ENCODE peak calls at places on chromosomes 13 and 19, in five cellular contexts. O is cardiac muscle cell, U is GM13976, J is lower leg skin, A is MM.1S. W is an unnamed sample.

GRCh38 chr19:14563989-14564650 is 7.7 kb downstream of the NDUFB7 start:
- DNase-seq in J (no peak), A (no peak), U (peak; percentile 79), O (no peak), W (peak; percentile 82)

GRCh38 chr13:27425151-27425917 is 915 bp downstream of the GTF3A start:
- DNase-seq in O (no peak), J (no peak), U (no peak), A (no peak), W (peak; percentile 54)

GRCh38 chr13:101795025-101795424 is 342.6 kb downstream of the ITGBL1 start:
- DNase-seq in A (no peak), U (no peak), O (no peak), J (no peak), W (no peak)

GRCh38 chr13:91142572-91142971 is 204.9 kb upstream of the MIR17HG start:
- DNase-seq in U (no peak), A (no peak), J (no peak), O (no peak), W (no peak)

GRCh38 chr13:22086593-22086992 is 415.7 kb downstream of the FGF9 start:
- DNase-seq in J (no peak), O (no peak), A (no peak), U (no peak), W (no peak)

GRCh38 chr19:28956971-28957370 is 256.0 kb downstream of the UQCRFS1 start:
- DNase-seq in O (no peak), U (no peak), J (no peak), A (no peak), W (no peak)

GRCh38 chr13:51034906-51035305 is 76.2 kb downstream of the C13orf42 start:
- DNase-seq in O (no peak), U (no peak), J (no peak), A (no peak), W (no peak)

GRCh38 chr19:56309511-56310185 is 5.0 kb downstream of the ZSCAN5A start:
- DNase-seq in A (peak; percentile 63), U (peak; percentile 69), J (no peak), O (peak; percentile 62), W (peak; percentile 78)

GRCh38 chr19:33348301-33349010 is 25.1 kb upstream of the CEBPG start:
- DNase-seq in U (no peak), A (no peak), J (peak; percentile 77), O (no peak), W (no peak)

GRCh38 chr19:48696353-48697010 is 711 bp downstream of the FUT2 start:
- DNase-seq in A (no peak), O (no peak), J (no peak), U (no peak), W (peak; percentile 12)

GRCh38 chr19:50669319-50670101 is 20.3 kb downstream of the C19orf81 start:
- DNase-seq in O (peak; percentile 51), J (no peak), U (peak; percentile 73), A (peak; percentile 26), W (peak; percentile 57)

GRCh38 chr19:20038358-20039202 is 725 bp downstream of the ZNF682 start:
- DNase-seq in U (no peak), J (no peak), O (no peak), A (no peak), W (peak; percentile 28)

GRCh38 chr13:65057986-65058385 is 2172.2 kb downstream of the PCDH9 start:
- DNase-seq in O (no peak), J (no peak), U (no peak), A (no peak), W (no peak)

GRCh38 chr19:13723206-13723605 is 41.1 kb upstream of the MRI1 start:
- DNase-seq in O (no peak), A (no peak), J (no peak), U (no peak), W (no peak)

GRCh38 chr19:58399903-58400637 is 4.6 kb downstream of the RNF225 start:
- DNase-seq in J (no peak), U (no peak), O (no peak), A (no peak), W (no peak)

GRCh38 chr19:29878973-29879654 is 62.9 kb upstream of the URI1 start:
- DNase-seq in O (peak; percentile 41), U (no peak), A (peak; percentile 48), J (peak; percentile 88), W (no peak)

GRCh38 chr13:87677334-87678234 is 6.4 kb downstream of the SLITRK5 start:
- DNase-seq in O (peak; percentile 50), A (peak; percentile 70), U (peak; percentile 22), J (peak; percentile 80), W (peak; percentile 13)

GRCh38 chr13:101706651-101707050 is 254.2 kb downstream of the ITGBL1 start:
- DNase-seq in J (no peak), U (no peak), O (no peak), A (no peak), W (peak; percentile 41)

GRCh38 chr13:23728807-23729206 is 158.6 kb downstream of the TNFRSF19 start:
- DNase-seq in U (no peak), A (no peak), O (no peak), J (no peak), W (no peak)

GRCh38 chr19:12365372-12366162 is at the start of gene ZNF442:
- DNase-seq in U (peak; percentile 95), O (peak; percentile 100), A (peak; percentile 95), J (peak; percentile 99), W (peak; percentile 96)

GRCh38 chr13:80262051-80262695 is 78.8 kb downstream of the SPRY2 start:
- DNase-seq in O (no peak), U (no peak), A (no peak), J (no peak), W (no peak)

GRCh38 chr19:17497149-17497798 is 14.2 kb upstream of the PGLS start:
- DNase-seq in A (no peak), J (no peak), O (no peak), U (peak; percentile 14), W (no peak)

GRCh38 chr13:24668955-24669354 is 11.3 kb upstream of the ATP12A start:
- DNase-seq in U (no peak), A (no peak), O (no peak), J (peak; percentile 84), W (no peak)

GRCh38 chr13:73428137-73428536 is 369.3 kb downstream of the KLF5 start:
- DNase-seq in J (no peak), U (no peak), A (no peak), O (no peak), W (peak; percentile 5)

GRCh38 chr13:32468502-32469147 is 40.7 kb upstream of the N4BP2L1 start:
- DNase-seq in J (no peak), A (no peak), O (no peak), U (no peak), W (no peak)

GRCh38 chr13:102002271-102002670 is 399.6 kb downstream of the FGF14 start:
- DNase-seq in O (no peak), J (no peak), U (no peak), A (no peak), W (no peak)

GRCh38 chr13:48234652-48235099 is 1.7 kb downstream of the ITM2B start:
- DNase-seq in J (no peak), U (no peak), A (no peak), O (no peak), W (no peak)

GRCh38 chr19:18777156-18777724 is 13.9 kb downstream of the COMP start:
- DNase-seq in A (no peak), U (no peak), O (no peak), J (no peak), W (no peak)

GRCh38 chr19:24062222-24062621 is 24.8 kb upstream of the ZNF254 start:
- DNase-seq in J (peak; percentile 2), U (no peak), A (no peak), O (no peak), W (peak; percentile 13)

DNA sequence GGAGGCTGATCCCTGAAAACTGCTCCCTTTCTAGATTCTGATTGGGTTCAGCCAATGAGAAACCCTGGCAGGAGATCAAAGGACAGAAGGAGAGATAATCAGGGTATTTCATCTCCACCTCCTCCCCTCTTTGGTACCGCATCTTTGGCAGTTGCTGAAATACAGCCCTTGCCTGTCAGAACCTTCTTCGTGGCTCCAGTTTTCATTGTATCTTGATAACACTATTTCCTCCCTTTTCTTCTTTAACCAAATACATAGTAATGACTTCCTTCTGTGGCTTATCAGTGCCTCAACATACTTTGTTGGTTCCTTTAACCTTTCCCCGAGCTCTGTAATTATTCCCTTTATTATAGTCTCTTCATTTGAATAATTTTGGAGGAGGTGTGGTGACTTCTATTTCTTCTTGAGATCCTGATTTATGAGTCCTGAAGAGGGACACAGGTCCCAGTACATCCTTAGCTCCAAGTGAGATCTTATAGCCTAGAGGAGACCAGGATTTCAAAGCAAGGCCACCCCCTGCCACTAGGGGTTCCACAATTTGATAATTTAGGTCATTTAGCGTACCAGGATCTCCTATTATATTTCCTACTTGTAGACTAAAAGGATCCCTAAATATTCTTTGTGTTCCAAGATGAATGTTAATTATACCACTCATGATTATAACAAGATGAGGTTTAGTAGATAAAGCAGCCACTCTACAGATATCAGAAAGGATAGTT is 98.0 kb downstream of the EDNRB start:
- DNase-seq in J (no peak), A (no peak), O (no peak), U (no peak), W (peak; percentile 2)
- TF ChIP-seq CTCF in J (no peak), A (no peak), O (peak; percentile 13), U (no peak), W (no peak)

GRCh38 chr19:40521276-40521675 is 54.5 kb downstream of the SPTBN4 start:
- DNase-seq in A (peak; percentile 27), O (no peak), J (no peak), U (no peak), W (peak; percentile 31)

GRCh38 chr19:40525234-40526051 is 51.2 kb upstream of the SHKBP1 start:
- DNase-seq in O (no peak), U (no peak), A (no peak), J (no peak), W (no peak)

GRCh38 chr19:40524655-40525054 is 52.0 kb upstream of the SHKBP1 start:
- DNase-seq in O (no peak), A (no peak), U (no peak), J (no peak), W (no peak)

GRCh38 chr19:40524133-40524549 is 52.5 kb upstream of the SHKBP1 start:
- DNase-seq in U (no peak), J (no peak), O (no peak), A (no peak), W (no peak)

GRCh38 chr19:40523322-40524047 is 53.2 kb upstream of the SHKBP1 start:
- DNase-seq in A (peak; percentile 89), J (no peak), O (peak; percentile 77), U (peak; percentile 75), W (peak; percentile 67)
- TF ChIP-seq CTCF in A (peak; percentile 91), J (no peak), O (peak; percentile 79), U (peak; percentile 61), W (peak; percentile 74)

GRCh38 chr19:38736036-38736412 is 8.2 kb downstream of the CAPN12 start:
- DNase-seq in U (peak; percentile 81), J (no peak), A (peak; percentile 21), O (peak; percentile 75), W (peak; percentile 88)
- TF ChIP-seq CTCF in U (no peak), J (no peak), A (no peak), O (no peak), W (no peak)

DNA sequence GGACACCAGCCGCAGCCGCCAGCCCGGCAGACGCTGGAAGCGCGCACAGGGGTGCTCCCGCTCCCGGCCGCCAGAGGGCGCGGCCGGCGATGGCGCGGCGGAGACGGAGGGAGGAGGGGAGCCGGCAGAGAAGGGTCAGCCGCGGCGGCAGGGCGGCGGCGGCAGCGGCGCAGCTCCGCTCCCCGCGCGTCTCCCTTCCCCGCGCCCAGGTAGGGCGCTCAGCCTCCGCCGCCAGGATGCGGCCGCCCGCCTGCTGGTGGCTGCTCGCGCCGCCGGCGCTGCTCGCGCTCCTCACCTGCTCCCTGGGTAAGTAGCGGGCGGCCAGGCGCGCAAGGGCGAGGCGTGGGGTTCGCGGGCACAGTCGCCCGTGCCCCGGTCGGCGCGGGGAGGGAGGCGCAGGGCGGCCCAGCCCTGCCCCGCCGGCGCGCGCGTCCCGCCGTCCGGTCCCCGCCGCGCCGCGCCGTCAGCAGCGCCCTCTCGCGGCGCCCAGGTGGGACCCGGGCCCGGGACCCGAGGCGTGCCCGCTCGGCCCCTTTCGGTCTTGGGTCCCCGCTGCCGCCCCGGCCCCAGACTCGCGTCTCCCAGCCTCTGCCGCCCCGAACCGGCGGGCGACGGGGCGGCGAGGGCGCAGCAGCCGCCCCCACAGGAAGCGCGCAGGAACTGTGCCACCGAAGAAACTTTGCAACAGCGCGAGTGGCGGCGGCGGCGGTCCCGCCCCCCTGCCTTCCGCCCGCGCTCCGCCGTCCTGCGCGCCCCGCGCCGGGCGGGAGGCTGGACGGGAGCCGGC is at the start of gene B3GLCT:
- DNase-seq in U (peak; percentile 95), J (peak; percentile 94), A (peak; percentile 66), O (peak; percentile 87), W (peak; percentile 72)
- TF ChIP-seq CTCF in U (peak; percentile 99), J (no peak), A (peak; percentile 39), O (peak; percentile 70), W (peak; percentile 85)

W was measured in activated CD8-positive, alpha-beta T cell treated with anti-CD3 and anti-CD28 coated beads for 36 hours.